ENCODE peak calls at places on chromosomes 13 and 19, in ten cellular contexts. U, P, J, H, S, V, Q, K, W and M are unnamed samples.
A peak's percentile ranks its signal among the peaks of the same experiment; 100 is the strongest.

GRCh38 chr13:111292710-111293485 is 27.5 kb upstream of the TEX29 start:
- DNase-seq in Q (no peak), P (no peak), W (no peak), U (no peak), V (no peak), H (no peak), K (no peak), S (no peak), J (no peak), M (no peak)

GRCh38 chr19:5798244-5798643 is 6.6 kb upstream of the NRTN start:
- DNase-seq in Q (no peak), U (no peak), K (no peak), W (no peak), J (no peak), S (no peak), V (no peak), P (no peak), H (no peak), M (no peak)

GRCh38 chr19:34269968-34270621 is 15.7 kb downstream of the GARRE1 start:
- DNase-seq in J (peak; percentile 70), H (peak; percentile 16), W (peak; percentile 77), V (peak; percentile 34), S (no peak), U (peak; percentile 74), K (peak; percentile 14), Q (peak; percentile 80), P (peak; percentile 92), M (peak; percentile 57)

GRCh38 chr13:110477711-110478245 is 83.7 kb downstream of the RAB20 start:
- DNase-seq in S (no peak), J (no peak), U (no peak), K (no peak), P (no peak), V (no peak), Q (no peak), H (no peak), W (no peak), M (no peak)

GRCh38 chr19:18951721-18952281 is 10.8 kb upstream of the HOMER3 start:
- DNase-seq in P (no peak), U (no peak), S (no peak), K (no peak), W (no peak), J (no peak), Q (no peak), H (no peak), V (no peak), M (no peak)

GRCh38 chr19:50214699-50215543 is 11.5 kb downstream of the MYH14 start:
- DNase-seq in H (no peak), K (no peak), Q (peak; percentile 24), J (no peak), P (no peak), W (no peak), V (no peak), U (no peak), S (peak; percentile 64), M (no peak)

GRCh38 chr13:39419866-39420265 is 183.1 kb downstream of the LHFPL6 start:
- DNase-seq in J (no peak), H (no peak), Q (no peak), U (no peak), W (no peak), S (no peak), P (no peak), K (no peak), V (no peak), M (no peak)

GRCh38 chr19:574658-575526 is 2.5 kb downstream of the BSG start:
- DNase-seq in V (no peak), H (no peak), J (peak; percentile 79), Q (no peak), P (peak; percentile 51), K (no peak), W (peak; percentile 58), S (no peak), U (no peak), M (no peak)

GRCh38 chr19:23887642-23888041 is 27.0 kb upstream of the ZNF726 start:
- DNase-seq in H (no peak), J (no peak), K (no peak), P (no peak), S (no peak), Q (no peak), U (no peak), W (no peak), V (no peak), M (no peak)

GRCh38 chr19:40530091-40530901 is 46.4 kb upstream of the SHKBP1 start:
- DNase-seq in U (no peak), S (peak; percentile 62), H (peak; percentile 27), P (no peak), Q (no peak), K (no peak), J (no peak), V (no peak), W (no peak), M (no peak)

GRCh38 chr19:46976845-46977320 is 42.8 kb upstream of the NPAS1 start:
- DNase-seq in S (no peak), U (peak; percentile 72), P (peak; percentile 76), Q (peak; percentile 84), H (no peak), K (no peak), V (no peak), J (peak; percentile 69), W (peak; percentile 83), M (no peak)

GRCh38 chr19:10692673-10693264 is 8.5 kb upstream of the QTRT1 start:
- DNase-seq in V (no peak), J (no peak), S (no peak), U (no peak), H (no peak), W (no peak), K (no peak), Q (no peak), P (no peak), M (no peak)

GRCh38 chr13:105587786-105588185 is 947.7 kb downstream of the EFNB2 start:
- DNase-seq in H (no peak), P (no peak), W (peak; percentile 67), K (no peak), J (no peak), S (no peak), V (no peak), Q (no peak), U (no peak), M (no peak)

GRCh38 chr19:16615788-16616187 is 12.2 kb downstream of the MED26 start:
- DNase-seq in W (no peak), Q (no peak), H (no peak), U (no peak), V (no peak), K (no peak), J (no peak), P (no peak), S (no peak), M (no peak)